ENCODE peak calls at places on chromosomes 7 and 10, in six cellular contexts. O is fibroblast of the aortic adventitia; E is T-helper 9 cell; A is activated CD4-positive, alpha-beta T cell treated with anti-CD3 and anti-CD28 coated beads, Interleukin-2, amount 50 U/mL, for 24 hours; S is HT1080; L is iris pigment epithelial cell. I is an unnamed sample.

GRCh38 chr10:11830836-11831519 is 7.8 kb downstream of the PROSER2 start:
- DNase-seq in O (no peak), E (no peak), A (no peak), S (no peak), L (no peak), I (no peak)

GRCh38 chr7:30349816-30350215 is 65.4 kb downstream of the ZNRF2 start:
- DNase-seq in O (no peak), E (no peak), A (no peak), S (no peak), L (no peak), I (no peak)

GRCh38 chr7:157299613-157300405 is 37.0 kb upstream of the DNAJB6 start:
- DNase-seq in O (peak), E (peak), A (no peak), S (no peak), L (no peak), I (no peak)

GRCh38 chr10:103350522-103351260 is at the start of gene PCGF6:
- DNase-seq in O (peak), E (peak), A (peak), S (peak), L (peak), I (peak)

GRCh38 chr10:11154809-11155208 is 137.1 kb downstream of the CELF2 start:
- DNase-seq in O (no peak), E (no peak), A (no peak), S (no peak), L (no peak), I (no peak)

GRCh38 chr10:46028584-46029570 is 1.5 kb downstream of the NCOA4 start:
- DNase-seq in O (peak), E (no peak), A (no peak), S (peak), L (peak), I (no peak)

GRCh38 chr7:29573594-29573993 is 10.0 kb downstream of the PRR15 start:
- DNase-seq in O (no peak), E (no peak), A (no peak), S (no peak), L (no peak), I (no peak)

GRCh38 chr7:3005257-3005656 is 38.4 kb downstream of the CARD11 start:
- DNase-seq in O (no peak), E (no peak), A (no peak), S (no peak), L (peak), I (no peak)

GRCh38 chr7:17408904-17409290 is 110.4 kb downstream of the AHR start:
- DNase-seq in O (no peak), E (no peak), A (no peak), S (no peak), L (peak), I (no peak)

GRCh38 chr7:111274882-111275281 is 184.0 kb downstream of the LRRN3 start:
- DNase-seq in O (peak), E (no peak), A (no peak), S (no peak), L (peak), I (no peak)

GRCh38 chr10:660980-661890 is 28.2 kb downstream of the DIP2C start:
- DNase-seq in O (no peak), E (no peak), A (no peak), S (no peak), L (no peak), I (no peak)